ENCODE peak calls at places on chromosomes 16 and 17, in nine cellular contexts. N is putamen; Z is HTR-8/SVneo; L is Kasumi-1; V is activated CD4-positive, CD25-positive, alpha-beta regulatory T cell; J is SK-N-MC; Y is COR-L47; W is NCI-H1105 treated with DMSO at 0.1 percent for 48 hours; B is EL. A is an unnamed sample.

GRCh38 chr16:88553739-88554138 is 16.5 kb upstream of the ZC3H18 start:
- DNase-seq in B (no peak), Y (no peak), J (no peak), W (no peak), L (no peak), V (no peak), N (no peak), Z (no peak), A (no peak)

GRCh38 chr17:81157848-81158687 is 7.2 kb upstream of the PVALEF start:
- DNase-seq in Z (no peak), B (no peak), Y (no peak), J (no peak), L (no peak), W (no peak), V (no peak), N (no peak), A (no peak)

GRCh38 chr16:83705856-83706255 is 101.9 kb upstream of the HSBP1 start:
- DNase-seq in B (peak), W (no peak), Z (no peak), V (no peak), N (no peak), Y (no peak), L (no peak), J (no peak), A (no peak)

GRCh38 chr16:52976539-52977167 is 76.0 kb downstream of the CHD9NB start:
- DNase-seq in V (no peak), W (no peak), N (no peak), Z (peak), Y (peak), B (peak), L (peak), J (no peak), A (no peak)

GRCh38 chr16:17367932-17368331 is 102.8 kb downstream of the XYLT1 start:
- DNase-seq in J (no peak), N (no peak), W (no peak), V (no peak), L (no peak), Y (no peak), B (peak), Z (no peak), A (no peak)

GRCh38 chr17:27651411-27652345 is 20.7 kb downstream of the LGALS9 start:
- DNase-seq in Z (no peak), N (no peak), B (peak), J (no peak), W (no peak), L (peak), Y (no peak), V (peak), A (no peak)

GRCh38 chr17:78130439-78131101 is at the start of gene TMC8:
- DNase-seq in L (peak), Y (no peak), N (no peak), J (no peak), Z (no peak), W (no peak), B (no peak), V (peak), A (peak)

GRCh38 chr17:35006345-35006744 is 26.0 kb downstream of the LIG3 start:
- DNase-seq in N (no peak), J (no peak), V (no peak), Z (no peak), W (no peak), L (no peak), B (no peak), Y (no peak), A (no peak)

GRCh38 chr16:85164838-85165516 is 52.7 kb upstream of the CIBAR2 start:
- DNase-seq in N (no peak), V (no peak), Y (no peak), Z (no peak), L (no peak), J (no peak), W (no peak), B (no peak), A (no peak)

GRCh38 chr16:11503566-11503965 is 83.2 kb downstream of the LITAF start:
- DNase-seq in Z (no peak), V (no peak), L (no peak), B (no peak), Y (no peak), J (no peak), N (no peak), W (no peak), A (no peak)

GRCh38 chr17:37373530-37374159 is 2.1 kb upstream of the C17orf78 start:
- DNase-seq in N (peak), W (peak), Y (peak), V (peak), Z (peak), J (peak), B (peak), L (peak), A (no peak)

GRCh38 chr17:773467-774319 is 8.4 kb downstream of the GLOD4 start:
- DNase-seq in L (no peak), V (no peak), Y (no peak), N (no peak), B (no peak), Z (no peak), J (no peak), W (no peak), A (no peak)

GRCh38 chr17:72771734-72772133 is 320.8 kb downstream of the SLC39A11 start:
- DNase-seq in B (no peak), N (no peak), L (no peak), Y (no peak), V (no peak), J (no peak), W (no peak), Z (no peak), A (no peak)

GRCh38 chr17:77174928-77175720 is 34.4 kb downstream of the SEC14L1 start:
- DNase-seq in Z (no peak), N (no peak), B (no peak), W (no peak), V (no peak), J (no peak), Y (no peak), L (no peak), A (no peak)

GRCh38 chr17:48840441-48840840 is 9.6 kb downstream of the CALCOCO2 start:
- DNase-seq in N (no peak), Z (no peak), Y (no peak), W (no peak), J (no peak), V (no peak), B (peak), L (no peak), A (no peak)

GRCh38 chr17:37488009-37488604 is 1.6 kb upstream of the DUSP14 start:
- DNase-seq in N (no peak), W (peak), Y (peak), Z (peak), L (peak), J (peak), V (no peak), B (peak), A (no peak)

GRCh38 chr17:56047321-56047720 is 106.0 kb upstream of the ANKFN1 start:
- DNase-seq in W (no peak), N (no peak), J (no peak), B (no peak), Z (no peak), L (no peak), Y (no peak), V (no peak), A (no peak)

GRCh38 chr17:51461578-51462004 is 201.2 kb downstream of the UTP18 start:
- DNase-seq in B (peak), N (peak), V (no peak), L (peak), Y (peak), W (peak), J (peak), Z (peak), A (no peak)